ENCODE peak calls at places on chromosomes 2 and 18, in five cellular contexts. One of them, this sample, is unnamed.

GRCh38 chr2:32108111-32108510 is 44.8 kb downstream of the SPAST start:
- DNase-seq in epithelial cell of proximal tubule: no peak
- DNase-seq in GM12878: no peak
- DNase-seq in cardiac fibroblast: no peak
- DNase-seq in activated CD8-positive, alpha-beta T cell treated with anti-CD3 and anti-CD28 coated beads for 36 hours: no peak
- DNase-seq in this sample: no peak

GRCh38 chr2:54471221-54471711 is 15.1 kb downstream of the SPTBN1 start:
- DNase-seq in GM12878: peak
- DNase-seq in activated CD8-positive, alpha-beta T cell treated with anti-CD3 and anti-CD28 coated beads for 36 hours: no peak
- DNase-seq in epithelial cell of proximal tubule: peak
- DNase-seq in cardiac fibroblast: peak
- DNase-seq in this sample: no peak

GRCh38 chr2:7057865-7058400 is 140.7 kb downstream of the RNF144A start:
- DNase-seq in cardiac fibroblast: no peak
- DNase-seq in epithelial cell of proximal tubule: no peak
- DNase-seq in activated CD8-positive, alpha-beta T cell treated with anti-CD3 and anti-CD28 coated beads for 36 hours: peak
- DNase-seq in GM12878: peak
- DNase-seq in this sample: no peak

GRCh38 chr18:7566587-7567486 is at the start of gene PTPRM:
- DNase-seq in GM12878: no peak
- DNase-seq in cardiac fibroblast: peak
- DNase-seq in epithelial cell of proximal tubule: no peak
- DNase-seq in activated CD8-positive, alpha-beta T cell treated with anti-CD3 and anti-CD28 coated beads for 36 hours: peak
- DNase-seq in this sample: peak

GRCh38 chr18:12048827-12049175 is 44.8 kb upstream of the ANKRD62 start:
- DNase-seq in GM12878: no peak
- DNase-seq in epithelial cell of proximal tubule: peak
- DNase-seq in cardiac fibroblast: no peak
- DNase-seq in activated CD8-positive, alpha-beta T cell treated with anti-CD3 and anti-CD28 coated beads for 36 hours: no peak
- DNase-seq in this sample: no peak

GRCh38 chr18:75248426-75249191 is 38.0 kb downstream of the TSHZ1 start:
- DNase-seq in cardiac fibroblast: no peak
- DNase-seq in epithelial cell of proximal tubule: no peak
- DNase-seq in activated CD8-positive, alpha-beta T cell treated with anti-CD3 and anti-CD28 coated beads for 36 hours: no peak
- DNase-seq in GM12878: no peak
- DNase-seq in this sample: no peak

GRCh38 chr2:109176489-109176888 is 47.5 kb downstream of the SH3RF3 start:
- DNase-seq in activated CD8-positive, alpha-beta T cell treated with anti-CD3 and anti-CD28 coated beads for 36 hours: no peak
- DNase-seq in epithelial cell of proximal tubule: no peak
- DNase-seq in cardiac fibroblast: no peak
- DNase-seq in GM12878: no peak
- DNase-seq in this sample: no peak

GRCh38 chr18:62721837-62722795 is 6.8 kb downstream of the PHLPP1 start:
- DNase-seq in activated CD8-positive, alpha-beta T cell treated with anti-CD3 and anti-CD28 coated beads for 36 hours: no peak
- DNase-seq in epithelial cell of proximal tubule: no peak
- DNase-seq in cardiac fibroblast: no peak
- DNase-seq in GM12878: no peak
- DNase-seq in this sample: no peak

GRCh38 chr2:134288814-134289213 is 34.9 kb downstream of the MGAT5 start:
- DNase-seq in GM12878: no peak
- DNase-seq in cardiac fibroblast: no peak
- DNase-seq in epithelial cell of proximal tubule: no peak
- DNase-seq in activated CD8-positive, alpha-beta T cell treated with anti-CD3 and anti-CD28 coated beads for 36 hours: peak
- DNase-seq in this sample: no peak

GRCh38 chr2:110957267-110957666 is 163.4 kb upstream of the BCL2L11 start:
- DNase-seq in activated CD8-positive, alpha-beta T cell treated with anti-CD3 and anti-CD28 coated beads for 36 hours: no peak
- DNase-seq in epithelial cell of proximal tubule: no peak
- DNase-seq in GM12878: no peak
- DNase-seq in cardiac fibroblast: no peak
- DNase-seq in this sample: no peak

GRCh38 chr2:225103737-225104141 is 61.5 kb upstream of the DOCK10 start:
- DNase-seq in cardiac fibroblast: peak
- DNase-seq in GM12878: no peak
- DNase-seq in epithelial cell of proximal tubule: no peak
- DNase-seq in activated CD8-positive, alpha-beta T cell treated with anti-CD3 and anti-CD28 coated beads for 36 hours: no peak
- DNase-seq in this sample: no peak

GRCh38 chr2:127388423-127389164 is 819 bp upstream of the MAP3K2 start:
- DNase-seq in activated CD8-positive, alpha-beta T cell treated with anti-CD3 and anti-CD28 coated beads for 36 hours: peak
- DNase-seq in epithelial cell of proximal tubule: no peak
- DNase-seq in cardiac fibroblast: peak
- DNase-seq in GM12878: no peak
- DNase-seq in this sample: no peak

GRCh38 chr2:15941970-15942710 is 1.8 kb downstream of the MYCN start:
- DNase-seq in GM12878: no peak
- DNase-seq in activated CD8-positive, alpha-beta T cell treated with anti-CD3 and anti-CD28 coated beads for 36 hours: peak
- DNase-seq in epithelial cell of proximal tubule: no peak
- DNase-seq in cardiac fibroblast: no peak
- DNase-seq in this sample: peak

GRCh38 chr2:239158641-239159475 is 242.0 kb downstream of the HDAC4 start:
- DNase-seq in GM12878: no peak
- DNase-seq in cardiac fibroblast: no peak
- DNase-seq in epithelial cell of proximal tubule: no peak
- DNase-seq in activated CD8-positive, alpha-beta T cell treated with anti-CD3 and anti-CD28 coated beads for 36 hours: no peak
- DNase-seq in this sample: no peak

GRCh38 chr2:10873790-10874437 is 37.8 kb upstream of the KCNF1 start:
- DNase-seq in cardiac fibroblast: peak
- DNase-seq in epithelial cell of proximal tubule: peak
- DNase-seq in activated CD8-positive, alpha-beta T cell treated with anti-CD3 and anti-CD28 coated beads for 36 hours: no peak
- DNase-seq in GM12878: no peak
- DNase-seq in this sample: peak

GRCh38 chr18:39033312-39033711 is 1467.7 kb upstream of the CELF4 start:
- DNase-seq in activated CD8-positive, alpha-beta T cell treated with anti-CD3 and anti-CD28 coated beads for 36 hours: no peak
- DNase-seq in cardiac fibroblast: no peak
- DNase-seq in GM12878: no peak
- DNase-seq in epithelial cell of proximal tubule: no peak
- DNase-seq in this sample: no peak

GRCh38 chr2:199851499-199851816 is 466 bp upstream of the FTCDNL1 start:
- DNase-seq in epithelial cell of proximal tubule: no peak
- DNase-seq in activated CD8-positive, alpha-beta T cell treated with anti-CD3 and anti-CD28 coated beads for 36 hours: no peak
- DNase-seq in cardiac fibroblast: no peak
- DNase-seq in GM12878: no peak
- DNase-seq in this sample: no peak

GRCh38 chr2:16973586-16974274 is 308.1 kb upstream of the CYRIA start:
- DNase-seq in epithelial cell of proximal tubule: no peak
- DNase-seq in GM12878: no peak
- DNase-seq in cardiac fibroblast: peak
- DNase-seq in activated CD8-positive, alpha-beta T cell treated with anti-CD3 and anti-CD28 coated beads for 36 hours: no peak
- DNase-seq in this sample: no peak

GRCh38 chr2:73075477-73076373 is 4.2 kb upstream of the SFXN5 start:
- DNase-seq in activated CD8-positive, alpha-beta T cell treated with anti-CD3 and anti-CD28 coated beads for 36 hours: no peak
- DNase-seq in epithelial cell of proximal tubule: no peak
- DNase-seq in GM12878: no peak
- DNase-seq in cardiac fibroblast: peak
- DNase-seq in this sample: peak

GRCh38 chr18:59715445-59715844 is 18.2 kb upstream of the CCBE1 start:
- DNase-seq in GM12878: no peak
- DNase-seq in epithelial cell of proximal tubule: no peak
- DNase-seq in cardiac fibroblast: peak
- DNase-seq in activated CD8-positive, alpha-beta T cell treated with anti-CD3 and anti-CD28 coated beads for 36 hours: no peak
- DNase-seq in this sample: no peak

GRCh38 chr2:189124175-189124574 is 55.4 kb downstream of the COL5A2 start:
- DNase-seq in cardiac fibroblast: no peak
- DNase-seq in activated CD8-positive, alpha-beta T cell treated with anti-CD3 and anti-CD28 coated beads for 36 hours: no peak
- DNase-seq in GM12878: no peak
- DNase-seq in epithelial cell of proximal tubule: no peak
- DNase-seq in this sample: no peak

GRCh38 chr2:23900927-23901322 is 26.0 kb downstream of the ATAD2B start:
- DNase-seq in cardiac fibroblast: peak
- DNase-seq in GM12878: no peak
- DNase-seq in epithelial cell of proximal tubule: no peak
- DNase-seq in activated CD8-positive, alpha-beta T cell treated with anti-CD3 and anti-CD28 coated beads for 36 hours: no peak
- DNase-seq in this sample: no peak

GRCh38 chr2:157592983-157593382 is 35.7 kb downstream of the ACVR1C start:
- DNase-seq in cardiac fibroblast: peak
- DNase-seq in epithelial cell of proximal tubule: no peak
- DNase-seq in GM12878: no peak
- DNase-seq in activated CD8-positive, alpha-beta T cell treated with anti-CD3 and anti-CD28 coated beads for 36 hours: no peak
- DNase-seq in this sample: no peak

GRCh38 chr2:173750831-173751230 is 214.3 kb downstream of the SP3 start:
- DNase-seq in cardiac fibroblast: no peak
- DNase-seq in GM12878: no peak
- DNase-seq in activated CD8-positive, alpha-beta T cell treated with anti-CD3 and anti-CD28 coated beads for 36 hours: no peak
- DNase-seq in epithelial cell of proximal tubule: no peak
- DNase-seq in this sample: no peak

GRCh38 chr2:168402531-168402930 is 53.5 kb upstream of the CERS6 start:
- DNase-seq in epithelial cell of proximal tubule: no peak
- DNase-seq in cardiac fibroblast: no peak
- DNase-seq in activated CD8-positive, alpha-beta T cell treated with anti-CD3 and anti-CD28 coated beads for 36 hours: no peak
- DNase-seq in GM12878: no peak
- DNase-seq in this sample: no peak

GRCh38 chr18:6866552-6866951 is 137.0 kb downstream of the ARHGAP28 start:
- DNase-seq in GM12878: no peak
- DNase-seq in epithelial cell of proximal tubule: no peak
- DNase-seq in cardiac fibroblast: no peak
- DNase-seq in activated CD8-positive, alpha-beta T cell treated with anti-CD3 and anti-CD28 coated beads for 36 hours: no peak
- DNase-seq in this sample: no peak

GRCh38 chr18:11859903-11860407 is 8.7 kb downstream of the CHMP1B start:
- DNase-seq in cardiac fibroblast: peak
- DNase-seq in epithelial cell of proximal tubule: peak
- DNase-seq in activated CD8-positive, alpha-beta T cell treated with anti-CD3 and anti-CD28 coated beads for 36 hours: peak
- DNase-seq in GM12878: no peak
- DNase-seq in this sample: no peak

GRCh38 chr18:34913837-34914755 is 127.1 kb upstream of the MAPRE2 start:
- DNase-seq in epithelial cell of proximal tubule: no peak
- DNase-seq in GM12878: no peak
- DNase-seq in activated CD8-positive, alpha-beta T cell treated with anti-CD3 and anti-CD28 coated beads for 36 hours: no peak
- DNase-seq in cardiac fibroblast: peak
- DNase-seq in this sample: no peak

GRCh38 chr2:218744615-218745014 is 34.0 kb downstream of the TTLL4 start:
- DNase-seq in epithelial cell of proximal tubule: no peak
- DNase-seq in activated CD8-positive, alpha-beta T cell treated with anti-CD3 and anti-CD28 coated beads for 36 hours: no peak
- DNase-seq in cardiac fibroblast: no peak
- DNase-seq in GM12878: no peak
- DNase-seq in this sample: peak

GRCh38 chr18:48053881-48054586 is 123.6 kb upstream of the SMAD2 start:
- DNase-seq in activated CD8-positive, alpha-beta T cell treated with anti-CD3 and anti-CD28 coated beads for 36 hours: no peak
- DNase-seq in epithelial cell of proximal tubule: no peak
- DNase-seq in cardiac fibroblast: no peak
- DNase-seq in GM12878: no peak
- DNase-seq in this sample: no peak

GRCh38 chr2:1278861-1279260 is 134.4 kb upstream of the TPO start:
- DNase-seq in epithelial cell of proximal tubule: no peak
- DNase-seq in cardiac fibroblast: no peak
- DNase-seq in GM12878: no peak
- DNase-seq in activated CD8-positive, alpha-beta T cell treated with anti-CD3 and anti-CD28 coated beads for 36 hours: no peak
- DNase-seq in this sample: no peak

GRCh38 chr18:36702398-36703010 is 126.3 kb downstream of the TPGS2 start:
- DNase-seq in cardiac fibroblast: no peak
- DNase-seq in epithelial cell of proximal tubule: no peak
- DNase-seq in GM12878: no peak
- DNase-seq in activated CD8-positive, alpha-beta T cell treated with anti-CD3 and anti-CD28 coated beads for 36 hours: no peak
- DNase-seq in this sample: no peak

GRCh38 chr2:121189656-121190381 is 95.2 kb downstream of the TFCP2L1 start:
- DNase-seq in activated CD8-positive, alpha-beta T cell treated with anti-CD3 and anti-CD28 coated beads for 36 hours: no peak
- DNase-seq in cardiac fibroblast: no peak
- DNase-seq in GM12878: no peak
- DNase-seq in epithelial cell of proximal tubule: no peak
- DNase-seq in this sample: no peak

GRCh38 chr2:15155959-15156574 is 405.1 kb downstream of the NBAS start:
- DNase-seq in GM12878: no peak
- DNase-seq in epithelial cell of proximal tubule: no peak
- DNase-seq in activated CD8-positive, alpha-beta T cell treated with anti-CD3 and anti-CD28 coated beads for 36 hours: no peak
- DNase-seq in cardiac fibroblast: no peak
- DNase-seq in this sample: no peak

GRCh38 chr18:10239138-10239537 is 215.3 kb upstream of the APCDD1 start:
- DNase-seq in cardiac fibroblast: peak
- DNase-seq in activated CD8-positive, alpha-beta T cell treated with anti-CD3 and anti-CD28 coated beads for 36 hours: no peak
- DNase-seq in epithelial cell of proximal tubule: no peak
- DNase-seq in GM12878: no peak
- DNase-seq in this sample: no peak

GRCh38 chr2:182866461-182867369 is at the start of gene FRZB:
- DNase-seq in activated CD8-positive, alpha-beta T cell treated with anti-CD3 and anti-CD28 coated beads for 36 hours: peak
- DNase-seq in cardiac fibroblast: peak
- DNase-seq in epithelial cell of proximal tubule: no peak
- DNase-seq in GM12878: no peak
- DNase-seq in this sample: peak

GRCh38 chr2:3536682-3537632 is 17.6 kb upstream of the ADI1 start:
- DNase-seq in cardiac fibroblast: peak
- DNase-seq in epithelial cell of proximal tubule: no peak
- DNase-seq in activated CD8-positive, alpha-beta T cell treated with anti-CD3 and anti-CD28 coated beads for 36 hours: peak
- DNase-seq in GM12878: no peak
- DNase-seq in this sample: no peak
- TF ChIP-seq CTCF in cardiac fibroblast: peak
- TF ChIP-seq CTCF in epithelial cell of proximal tubule: peak
- TF ChIP-seq CTCF in activated CD8-positive, alpha-beta T cell treated with anti-CD3 and anti-CD28 coated beads for 36 hours: no peak
- TF ChIP-seq CTCF in GM12878: no peak
- TF ChIP-seq CTCF in this sample: peak

GRCh38 chr2:42385225-42385624 is 24.2 kb upstream of the COX7A2L start:
- DNase-seq in activated CD8-positive, alpha-beta T cell treated with anti-CD3 and anti-CD28 coated beads for 36 hours: no peak
- DNase-seq in cardiac fibroblast: peak
- DNase-seq in epithelial cell of proximal tubule: no peak
- DNase-seq in GM12878: no peak
- DNase-seq in this sample: no peak
- TF ChIP-seq CTCF in activated CD8-positive, alpha-beta T cell treated with anti-CD3 and anti-CD28 coated beads for 36 hours: no peak
- TF ChIP-seq CTCF in cardiac fibroblast: peak
- TF ChIP-seq CTCF in epithelial cell of proximal tubule: peak
- TF ChIP-seq CTCF in GM12878: no peak
- TF ChIP-seq CTCF in this sample: no peak

DNA sequence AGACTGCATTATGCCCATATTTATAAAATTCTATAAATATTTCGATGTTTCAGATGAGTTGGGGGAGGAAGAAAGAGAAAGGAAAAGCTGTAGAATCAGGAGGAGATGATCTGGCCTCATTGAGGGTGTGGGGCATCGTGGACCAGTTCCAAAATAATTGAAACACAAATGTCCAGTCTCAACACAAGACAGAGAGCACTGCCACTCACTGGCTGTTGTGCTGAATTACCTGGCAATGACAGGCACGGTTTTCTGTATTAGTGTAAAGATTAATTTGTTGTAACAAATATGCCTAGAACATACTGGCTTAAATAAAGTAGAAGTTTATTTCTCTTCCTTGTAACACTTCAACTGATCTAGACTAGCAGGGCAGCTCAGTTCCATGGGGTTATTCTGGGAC is 24.1 kb downstream of the POLE4 start:
- DNase-seq in activated CD8-positive, alpha-beta T cell treated with anti-CD3 and anti-CD28 coated beads for 36 hours: no peak
- DNase-seq in epithelial cell of proximal tubule: no peak
- DNase-seq in cardiac fibroblast: no peak
- DNase-seq in GM12878: no peak
- DNase-seq in this sample: peak
- TF ChIP-seq CTCF in activated CD8-positive, alpha-beta T cell treated with anti-CD3 and anti-CD28 coated beads for 36 hours: no peak
- TF ChIP-seq CTCF in epithelial cell of proximal tubule: peak
- TF ChIP-seq CTCF in cardiac fibroblast: no peak
- TF ChIP-seq CTCF in GM12878: no peak
- TF ChIP-seq CTCF in this sample: peak

DNA sequence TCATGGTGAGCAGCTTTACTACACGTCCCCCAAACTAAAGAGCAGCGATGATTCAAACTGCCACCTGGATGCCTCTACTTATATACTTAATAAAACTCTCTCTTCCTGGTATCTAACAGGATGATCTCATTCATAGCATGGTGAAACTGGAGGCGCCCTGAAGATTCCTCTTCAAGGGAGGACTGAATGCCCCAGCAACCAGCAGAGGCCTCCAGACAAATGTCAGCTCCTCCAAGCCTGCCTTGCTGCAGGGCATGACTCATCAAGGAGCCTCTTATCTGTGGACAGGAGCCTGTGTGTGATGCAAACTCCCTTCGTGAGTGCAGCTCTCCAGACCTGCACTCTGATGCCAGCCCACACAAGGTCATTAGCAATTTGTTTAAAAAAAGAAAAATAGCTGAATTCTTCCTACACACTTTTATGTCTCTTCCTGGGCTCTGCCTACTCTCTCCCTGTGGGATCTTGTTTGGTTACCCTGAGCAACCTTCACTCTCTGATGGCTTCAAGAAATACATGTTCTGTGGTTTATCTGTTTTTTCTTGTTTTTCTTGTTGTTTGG is 30.2 kb downstream of the LONRF2 start:
- DNase-seq in cardiac fibroblast: peak
- DNase-seq in epithelial cell of proximal tubule: peak
- DNase-seq in GM12878: no peak
- DNase-seq in activated CD8-positive, alpha-beta T cell treated with anti-CD3 and anti-CD28 coated beads for 36 hours: peak
- DNase-seq in this sample: no peak
- TF ChIP-seq CTCF in cardiac fibroblast: no peak
- TF ChIP-seq CTCF in epithelial cell of proximal tubule: peak
- TF ChIP-seq CTCF in GM12878: no peak
- TF ChIP-seq CTCF in activated CD8-positive, alpha-beta T cell treated with anti-CD3 and anti-CD28 coated beads for 36 hours: no peak
- TF ChIP-seq CTCF in this sample: no peak